ENCODE peak calls at places on chromosome 17, in eight cellular contexts. D, T, Z, U, W, B, G and N are unnamed samples. For H3K9me2, the result is how much of the 10 kb centered on the place peaks cover.

GRCh38 chr17:37643829-37644228 is 583 bp upstream of the DDX52 start:
- DNase-seq in D (no peak), T (peak), Z (peak), U (no peak), W (peak), B (peak), G (no peak), N (no peak)

GRCh38 chr17:5516060-5516792 is 29.9 kb downstream of the MIS12 start:
- DNase-seq in D (peak), T (peak), Z (peak), U (peak), W (no peak), B (no peak), G (no peak), N (no peak)

GRCh38 chr17:68142595-68142994 is 105.2 kb upstream of the AMZ2 start:
- DNase-seq in D (no peak), T (no peak), Z (no peak), U (no peak), W (no peak), B (no peak), G (no peak), N (no peak)

GRCh38 chr17:57365420-57365819 is 109.1 kb downstream of the MSI2 start:
- DNase-seq in D (no peak), T (peak), Z (no peak), U (no peak), W (no peak), B (no peak), G (no peak), N (no peak)

GRCh38 chr17:27793168-27793905 is 7.0 kb downstream of the NOS2 start:
- DNase-seq in D (no peak), T (peak), Z (peak), U (no peak), W (peak), B (peak), G (no peak), N (no peak)

GRCh38 chr17:16438173-16438556 is 22.8 kb downstream of the TRPV2 start:
- DNase-seq in D (no peak), T (no peak), Z (no peak), U (no peak), W (no peak), B (no peak), G (no peak), N (no peak)

GRCh38 chr17:2418572-2418971 is 17.7 kb upstream of the MNT start:
- DNase-seq in D (no peak), T (no peak), Z (no peak), U (no peak), W (no peak), B (no peak), G (no peak), N (no peak)

GRCh38 chr17:33686171-33686570 is 393.1 kb upstream of the ASIC2 start:
- DNase-seq in D (no peak), T (no peak), Z (no peak), U (no peak), W (peak), B (peak), G (peak), N (peak)

GRCh38 chr17:33028778-33029177 is 37.1 kb downstream of the SPACA3 start:
- DNase-seq in D (no peak), T (no peak), Z (no peak), U (peak), W (no peak), B (no peak), G (no peak), N (no peak)

GRCh38 chr17:67679721-67680120 is 38.0 kb upstream of the NOL11 start:
- DNase-seq in D (no peak), T (no peak), Z (no peak), U (no peak), W (no peak), B (no peak), G (peak), N (no peak)

GRCh38 chr17:2395258-2396170 is 5.3 kb downstream of the MNT start:
- DNase-seq in D (no peak), T (peak), Z (peak), U (peak), W (no peak), B (no peak), G (no peak), N (no peak)

GRCh38 chr17:75720656-75721462 is at the start of gene ITGB4:
- DNase-seq in D (peak), T (peak), Z (peak), U (peak), W (peak), B (peak), G (peak), N (peak)

GRCh38 chr17:57902800-57903759 is 52.1 kb downstream of the CUEDC1 start:
- DNase-seq in D (peak), T (peak), Z (peak), U (peak), W (no peak), B (no peak), G (peak), N (peak)

GRCh38 chr17:49359990-49360795 is 1.9 kb downstream of the ZNF652 start:
- DNase-seq in D (no peak), T (peak), Z (no peak), U (peak), W (no peak), B (no peak), G (peak), N (peak)

GRCh38 chr17:55320594-55321506 is 56.1 kb downstream of the HLF start:
- DNase-seq in D (no peak), T (no peak), Z (no peak), U (no peak), W (no peak), B (no peak), G (no peak), N (no peak)

GRCh38 chr17:3029213-3029913 is 34.0 kb downstream of the OR1D5 start:
- DNase-seq in D (no peak), T (no peak), Z (no peak), U (no peak), W (no peak), B (no peak), G (no peak), N (no peak)

GRCh38 chr17:42520540-42520951 is 15.5 kb upstream of the NAGLU start:
- DNase-seq in D (no peak), T (peak), Z (no peak), U (no peak), W (no peak), B (peak), G (no peak), N (peak)

GRCh38 chr17:41773190-41773588 is 13.3 kb downstream of the JUP start:
- DNase-seq in D (peak), T (peak), Z (peak), U (peak), W (peak), B (peak), G (no peak), N (no peak)

GRCh38 chr17:50946891-50947843 is 81.0 kb upstream of the TOB1 start:
- DNase-seq in D (no peak), T (no peak), Z (no peak), U (no peak), W (no peak), B (no peak), G (no peak), N (no peak)

GRCh38 chr17:17847726-17848125 is 10.9 kb upstream of the SREBF1 start:
- DNase-seq in D (no peak), T (no peak), Z (no peak), U (no peak), W (no peak), B (no peak), G (no peak), N (no peak)

GRCh38 chr17:29591737-29592624 is 951 bp upstream of the ANKRD13B start:
- DNase-seq in D (peak), T (peak), Z (peak), U (peak), W (peak), B (peak), G (peak), N (peak)

GRCh38 chr17:72661093-72661944 is 431.2 kb downstream of the SLC39A11 start:
- DNase-seq in D (peak), T (no peak), Z (peak), U (peak), W (peak), B (no peak), G (no peak), N (no peak)

GRCh38 chr17:28008526-28008925 is 34.0 kb upstream of the NLK start:
- DNase-seq in D (peak), T (peak), Z (peak), U (peak), W (no peak), B (peak), G (peak), N (peak)

GRCh38 chr17:50423553-50424159 is 2.4 kb upstream of the ACSF2 start:
- DNase-seq in D (peak), T (peak), Z (peak), U (peak), W (no peak), B (peak), G (no peak), N (peak)

GRCh38 chr17:33895491-33895890 is 359.6 kb upstream of the CCL2 start:
- DNase-seq in D (no peak), T (no peak), Z (no peak), U (no peak), W (no peak), B (no peak), G (no peak), N (no peak)

GRCh38 chr17:50421308-50422031 is 4.5 kb upstream of the ACSF2 start:
- DNase-seq in D (no peak), T (peak), Z (no peak), U (no peak), W (no peak), B (no peak), G (peak), N (peak)

GRCh38 chr17:50209472-50210248 is 8.2 kb upstream of the COL1A1 start:
- DNase-seq in D (no peak), T (peak), Z (peak), U (no peak), W (peak), B (peak), G (no peak), N (no peak)

GRCh38 chr17:18321309-18321708 is 6.2 kb downstream of the SMCR8 start:
- DNase-seq in D (peak), T (peak), Z (no peak), U (peak), W (no peak), B (peak), G (no peak), N (no peak)

GRCh38 chr17:19769946-19770652 is 22.0 kb upstream of the ALDH3A1 start:
- DNase-seq in D (no peak), T (peak), Z (no peak), U (peak), W (no peak), B (no peak), G (no peak), N (no peak)

GRCh38 chr17:63665527-63666214 is 34.3 kb downstream of the LIMD2 start:
- DNase-seq in D (no peak), T (no peak), Z (no peak), U (no peak), W (no peak), B (no peak), G (no peak), N (peak)

GRCh38 chr17:78995022-78995760 is 14.4 kb downstream of the CANT1 start:
- DNase-seq in D (no peak), T (no peak), Z (no peak), U (no peak), W (peak), B (no peak), G (no peak), N (no peak)

GRCh38 chr17:8312726-8313600 is 2.9 kb downstream of the ARHGEF15 start:
- DNase-seq in D (no peak), T (no peak), Z (no peak), U (no peak), W (no peak), B (no peak), G (no peak), N (no peak)

GRCh38 chr17:21275579-21276339 is 8.8 kb upstream of the MAP2K3 start:
- DNase-seq in D (no peak), T (peak), Z (peak), U (peak), W (peak), B (peak), G (peak), N (peak)

GRCh38 chr17:30091771-30092170 is 24.8 kb upstream of the NSRP1 start:
- DNase-seq in D (peak), T (peak), Z (no peak), U (peak), W (no peak), B (no peak), G (no peak), N (no peak)

GRCh38 chr17:80984749-80985148 is 6.9 kb upstream of the CHMP6 start:
- DNase-seq in D (peak), T (peak), Z (peak), U (no peak), W (no peak), B (peak), G (no peak), N (no peak)

GRCh38 chr17:42198897-42199296 is 4.6 kb upstream of the GHDC start:
- DNase-seq in D (no peak), T (no peak), Z (no peak), U (no peak), W (no peak), B (no peak), G (no peak), N (peak)

GRCh38 chr17:4641297-4642195 is at the start of gene ALOX15:
- DNase-seq in D (no peak), T (no peak), Z (no peak), U (no peak), W (no peak), B (peak), G (no peak), N (no peak)

GRCh38 chr17:2412561-2413021 is 11.7 kb upstream of the MNT start:
- DNase-seq in D (no peak), T (peak), Z (no peak), U (no peak), W (peak), B (peak), G (no peak), N (no peak)

GRCh38 chr17:29760771-29761682 is 138.3 kb upstream of the CORO6 start:
- DNase-seq in D (no peak), T (peak), Z (peak), U (peak), W (peak), B (peak), G (peak), N (peak)

GRCh38 chr17:61450641-61451537 is 1.3 kb upstream of the TBX4 start:
- DNase-seq in D (no peak), T (no peak), Z (no peak), U (no peak), W (no peak), B (peak), G (no peak), N (no peak)

DNA sequence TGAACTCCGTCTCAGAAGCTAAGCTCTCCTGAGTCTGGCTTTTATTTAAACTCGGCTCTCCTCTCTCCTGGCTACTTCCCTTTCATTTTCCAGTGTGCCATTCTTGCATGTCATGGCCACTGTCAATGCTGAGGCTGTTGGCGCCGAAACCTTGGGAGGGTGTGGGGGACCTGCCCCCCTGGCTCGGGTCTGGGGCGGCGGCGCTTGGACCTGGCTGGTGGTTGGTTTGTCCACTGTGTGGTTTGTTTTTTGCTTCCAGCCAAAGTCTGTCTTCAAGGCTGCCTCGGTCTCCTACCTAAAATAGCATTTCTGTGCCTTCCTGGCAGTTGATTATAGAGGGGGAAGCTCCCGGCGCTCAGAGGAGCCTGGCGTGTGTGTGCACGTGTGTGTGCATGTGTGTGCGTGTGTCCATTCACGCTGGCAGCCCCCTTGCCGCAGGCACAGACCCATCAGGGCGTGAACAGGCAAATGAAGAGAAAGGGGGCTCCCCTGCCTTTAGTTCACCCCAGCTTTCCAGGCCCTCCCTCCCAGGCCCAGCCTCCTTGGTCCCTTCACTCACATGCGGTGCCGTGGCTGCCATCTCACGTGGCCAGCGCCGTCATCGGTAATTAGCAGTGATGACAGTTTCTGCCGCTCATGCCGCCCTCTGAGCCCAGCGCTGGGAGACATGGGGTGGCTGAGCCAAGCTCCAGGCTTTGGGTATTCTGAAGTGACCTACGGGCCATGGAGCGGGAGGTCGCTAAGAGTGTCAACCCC is 179.9 kb downstream of the SEC14L1 start:
- DNase-seq in D (no peak), T (peak), Z (no peak), U (no peak), W (peak), B (no peak), G (peak), N (no peak)
- TF ChIP-seq EZH2phosphoT487 in D (no peak), T (no peak), Z (no peak), U (no peak), W (no peak), B (no peak), G (no peak), N (no peak)

GRCh38 chr17:82216301-82217119 is 3.9 kb upstream of the CCDC57 start:
- DNase-seq in D (peak), T (peak), Z (peak), U (peak), W (peak), B (no peak), G (peak), N (no peak)

GRCh38 chr17:82217120-82217529 is 4.5 kb upstream of the CCDC57 start:
- DNase-seq in D (no peak), T (no peak), Z (peak), U (no peak), W (no peak), B (no peak), G (no peak), N (no peak)

GRCh38 chr17:82215095-82215971 is 2.7 kb upstream of the CCDC57 start:
- DNase-seq in D (no peak), T (peak), Z (peak), U (no peak), W (peak), B (peak), G (peak), N (no peak)

GRCh38 chr17:82217530-82218204 is 5.0 kb upstream of the CCDC57 start:
- DNase-seq in D (no peak), T (peak), Z (peak), U (peak), W (peak), B (no peak), G (no peak), N (no peak)

DNA sequence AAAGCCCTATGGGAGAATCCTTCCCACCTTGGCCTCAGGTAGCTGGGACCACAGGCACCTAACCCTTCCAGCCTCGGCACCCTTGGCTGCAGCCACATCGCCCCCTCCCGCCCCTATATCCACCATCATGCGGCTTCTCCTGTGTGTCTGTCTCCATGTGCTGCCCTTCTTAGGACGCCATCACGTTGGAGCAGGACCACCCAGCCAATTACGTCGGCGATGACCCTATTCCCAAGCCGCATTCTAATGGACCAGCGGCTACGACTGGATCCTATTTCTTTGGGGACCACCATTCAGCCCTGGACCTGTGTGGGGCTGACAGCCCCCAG is 3.3 kb upstream of the CCDC57 start:
- DNase-seq in D (no peak), T (no peak), Z (no peak), U (no peak), W (peak), B (no peak), G (peak), N (no peak)
- H3K9me2 ChIP-seq in D (under half), T (under half), Z (under half), U (under half), W (under half), B (under half), G (under half), N (under half)

DNA sequence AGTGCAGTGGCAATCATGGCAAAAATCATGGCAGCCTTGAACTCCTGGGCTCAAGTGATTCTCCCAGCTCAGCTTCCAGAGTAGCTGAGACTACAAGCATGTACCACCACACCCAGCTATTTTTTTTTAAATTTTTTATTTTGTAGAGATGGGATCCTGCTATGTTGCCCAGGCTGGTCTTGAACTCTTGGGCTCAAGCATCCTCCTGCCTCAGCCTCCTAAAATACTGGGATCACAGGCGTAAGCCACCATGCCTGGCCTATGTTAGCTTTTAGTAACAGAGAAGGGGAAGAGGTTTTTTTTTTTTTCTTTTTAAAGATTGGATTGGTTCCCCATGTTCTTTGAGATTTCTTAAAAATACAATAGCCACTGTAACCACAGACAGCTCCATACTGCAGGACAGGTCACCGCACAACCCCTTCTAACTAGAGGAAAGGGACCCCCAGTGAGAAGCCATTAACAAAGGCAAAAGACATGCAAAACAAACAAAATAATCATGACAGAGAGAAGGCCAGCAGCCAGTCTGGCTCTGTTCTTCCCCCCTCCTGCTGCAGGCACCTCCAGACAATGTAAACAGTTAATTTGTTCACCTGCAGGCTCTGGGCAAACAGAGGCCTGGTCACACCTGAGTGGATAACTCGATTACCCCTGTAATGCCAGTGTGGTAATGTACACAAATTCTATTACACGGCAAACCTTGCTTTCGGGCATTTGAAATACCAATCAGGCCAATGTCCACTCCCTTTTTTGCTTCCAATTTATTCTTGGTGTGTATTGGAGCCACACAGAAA is 52.8 kb downstream of the SNX11 start:
- DNase-seq in D (no peak), T (no peak), Z (peak), U (no peak), W (no peak), B (peak), G (no peak), N (no peak)
- H3K4me3 ChIP-seq in D (no peak), T (no peak), Z (no peak), U (no peak), W (no peak), B (peak), G (no peak), N (no peak)

GRCh38 chr17:13425390-13425789 is 176.3 kb downstream of the HS3ST3A1 start:
- DNase-seq in D (no peak), T (no peak), Z (no peak), U (no peak), W (no peak), B (no peak), G (no peak), N (no peak)

GRCh38 chr17:13426991-13427390 is 174.7 kb downstream of the HS3ST3A1 start:
- DNase-seq in D (no peak), T (no peak), Z (no peak), U (no peak), W (no peak), B (no peak), G (no peak), N (no peak)

GRCh38 chr17:13428611-13429042 is 173.1 kb downstream of the HS3ST3A1 start:
- DNase-seq in D (no peak), T (peak), Z (no peak), U (no peak), W (peak), B (no peak), G (no peak), N (no peak)

DNA sequence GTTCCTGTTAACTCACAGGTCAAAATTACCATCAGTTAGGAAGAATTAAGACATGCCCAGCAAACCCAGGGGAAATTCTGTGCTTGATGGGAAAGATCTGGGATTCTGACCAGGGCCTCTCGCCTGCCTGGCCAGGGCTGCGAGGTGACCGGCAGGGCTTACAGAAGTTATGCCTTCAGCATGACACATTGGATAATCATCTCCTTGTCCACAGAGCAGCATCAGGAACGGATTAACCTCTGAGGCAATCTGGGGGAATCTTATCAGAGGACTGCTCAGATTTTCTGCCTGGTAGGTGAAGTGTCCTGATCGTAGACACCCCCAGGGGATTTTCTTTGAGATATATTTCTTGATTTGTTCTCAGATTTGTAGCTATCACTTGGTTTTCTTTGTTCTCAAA is 172.5 kb downstream of the HS3ST3A1 start:
- DNase-seq in D (no peak), T (peak), Z (peak), U (peak), W (peak), B (no peak), G (no peak), N (no peak)
- TF ChIP-seq EZH2phosphoT487 in D (no peak), T (no peak), Z (no peak), U (no peak), W (no peak), B (no peak), G (no peak), N (no peak)